ENCODE peak calls at places on chromosome 3, in ten cellular contexts. A is colonic mucosa; U is substantia nigra; N is tibial nerve; F is coronary artery; O is mammary epithelial cell; V is CD4-positive, alpha-beta memory T cell; X is heart right ventricle; S is OCI-LY7; T is PC-3. W is an unnamed sample.

GRCh38 chr3:110414851-110415250 is 656.8 kb upstream of the NECTIN3 start:
- DNase-seq in X (no peak), T (peak), U (no peak), O (peak), A (no peak), S (no peak), V (no peak), N (no peak), F (no peak), W (no peak)

GRCh38 chr3:64685800-64686445 is 1.9 kb downstream of the ADAMTS9 start:
- DNase-seq in U (peak), S (no peak), A (peak), X (peak), T (no peak), V (no peak), N (peak), O (peak), F (peak), W (peak)

GRCh38 chr3:188351648-188352047 is 197.7 kb downstream of the LPP start:
- DNase-seq in A (no peak), O (no peak), S (no peak), T (no peak), V (no peak), F (no peak), X (no peak), N (no peak), U (no peak), W (no peak)

GRCh38 chr3:96266395-96267187 is 547.8 kb upstream of the EPHA6 start:
- DNase-seq in V (no peak), F (no peak), S (no peak), X (no peak), O (peak), A (no peak), U (no peak), T (peak), N (no peak), W (no peak)

GRCh38 chr3:101325393-101326134 is 5.2 kb upstream of the IMPG2 start:
- DNase-seq in F (no peak), U (no peak), V (no peak), O (no peak), A (no peak), X (no peak), N (no peak), T (no peak), S (no peak), W (no peak)

GRCh38 chr3:42836545-42837123 is 27.4 kb downstream of the ACKR2 start:
- DNase-seq in A (no peak), U (no peak), T (no peak), F (no peak), V (no peak), N (no peak), X (no peak), S (no peak), O (no peak), W (no peak)

GRCh38 chr3:139427283-139428060 is 38.0 kb upstream of the COPB2 start:
- DNase-seq in N (peak), U (peak), F (no peak), V (peak), X (no peak), T (peak), S (peak), A (no peak), O (peak), W (peak)

GRCh38 chr3:89446593-89446992 is 339.2 kb downstream of the EPHA3 start:
- DNase-seq in A (no peak), T (no peak), N (no peak), F (no peak), O (no peak), V (no peak), X (no peak), S (no peak), U (no peak), W (no peak)

GRCh38 chr3:77079988-77080585 is 40.2 kb downstream of the ROBO2 start:
- DNase-seq in N (no peak), T (no peak), V (no peak), U (no peak), A (no peak), F (no peak), X (no peak), O (no peak), S (no peak), W (no peak)

GRCh38 chr3:4986611-4987373 is 7.6 kb downstream of the BHLHE40 start:
- DNase-seq in U (peak), V (peak), S (no peak), O (peak), N (peak), T (peak), X (peak), F (peak), A (peak), W (peak)

GRCh38 chr3:37809846-37810447 is 51.7 kb upstream of the CTDSPL start:
- DNase-seq in F (no peak), V (no peak), A (no peak), N (no peak), T (no peak), U (no peak), X (no peak), S (no peak), O (no peak), W (no peak)

GRCh38 chr3:133437391-133438093 is 37.7 kb downstream of the BFSP2 start:
- DNase-seq in O (no peak), T (no peak), V (no peak), F (no peak), X (no peak), S (no peak), A (no peak), U (no peak), N (peak), W (no peak)

GRCh38 chr3:57079221-57079831 is 18.9 kb downstream of the SPATA12 start:
- DNase-seq in F (no peak), S (peak), N (peak), T (peak), V (no peak), A (peak), O (peak), X (peak), U (no peak), W (peak)

GRCh38 chr3:49616061-49616460 is 58.1 kb upstream of the APEH start:
- DNase-seq in V (no peak), U (no peak), X (no peak), S (no peak), N (no peak), T (no peak), O (no peak), F (no peak), A (no peak), W (no peak)

GRCh38 chr3:104908761-104909160 is 457.9 kb upstream of the ALCAM start:
- DNase-seq in A (no peak), U (no peak), N (no peak), V (no peak), F (no peak), X (no peak), T (peak), O (peak), S (no peak), W (no peak)

DNA sequence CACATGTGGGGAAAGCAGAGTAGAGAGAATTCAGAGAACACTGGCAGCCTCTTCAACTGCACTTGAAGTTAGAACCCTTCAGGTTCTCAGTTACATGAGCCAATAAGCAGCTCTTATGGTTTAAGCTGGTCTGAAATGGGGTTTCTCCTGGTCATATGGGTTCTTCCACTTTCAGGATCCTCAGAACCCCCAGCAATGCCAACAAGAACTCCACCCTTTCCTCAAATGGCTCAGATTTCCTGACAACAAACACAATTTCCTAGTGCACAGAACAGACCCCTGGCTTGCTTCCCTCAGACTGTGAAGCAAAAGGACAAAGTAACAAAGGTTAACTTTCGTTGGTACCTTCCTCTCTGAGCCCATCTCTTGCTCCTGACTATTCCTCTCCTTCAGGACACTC is 23.9 kb upstream of the FRMD4B start:
- DNase-seq in O (no peak), X (no peak), T (no peak), A (no peak), N (no peak), F (no peak), V (no peak), S (no peak), U (no peak), W (no peak)
- H3K27ac ChIP-seq in O (peak), X (peak), T (no peak), A (no peak), N (no peak), F (no peak), V (no peak), S (no peak), U (peak), W (no peak)

GRCh38 chr3:155835341-155836071 is 18.7 kb downstream of the SLC33A1 start:
- DNase-seq in A (no peak), O (no peak), N (no peak), S (no peak), F (no peak), T (no peak), X (no peak), U (no peak), V (no peak), W (no peak)
- H3K27ac ChIP-seq in A (no peak), O (no peak), N (no peak), S (no peak), F (no peak), T (no peak), X (no peak), U (no peak), V (no peak), W (no peak)

GRCh38 chr3:27285668-27286067 is 83.5 kb downstream of the NEK10 start:
- DNase-seq in A (no peak), T (no peak), N (no peak), F (no peak), O (no peak), V (no peak), S (no peak), X (no peak), U (no peak), W (no peak)

GRCh38 chr3:27287052-27287451 is 82.1 kb downstream of the NEK10 start:
- DNase-seq in X (no peak), U (no peak), F (no peak), V (no peak), S (no peak), N (no peak), T (no peak), A (no peak), O (no peak), W (peak)

GRCh38 chr3:27293954-27294353 is 75.2 kb downstream of the NEK10 start:
- DNase-seq in O (no peak), S (no peak), U (no peak), V (no peak), X (no peak), F (no peak), N (no peak), T (peak), A (no peak), W (no peak)

GRCh38 chr3:27290760-27291159 is 78.4 kb downstream of the NEK10 start:
- DNase-seq in O (no peak), N (no peak), T (no peak), V (no peak), F (no peak), S (no peak), A (no peak), X (no peak), U (no peak), W (no peak)

DNA sequence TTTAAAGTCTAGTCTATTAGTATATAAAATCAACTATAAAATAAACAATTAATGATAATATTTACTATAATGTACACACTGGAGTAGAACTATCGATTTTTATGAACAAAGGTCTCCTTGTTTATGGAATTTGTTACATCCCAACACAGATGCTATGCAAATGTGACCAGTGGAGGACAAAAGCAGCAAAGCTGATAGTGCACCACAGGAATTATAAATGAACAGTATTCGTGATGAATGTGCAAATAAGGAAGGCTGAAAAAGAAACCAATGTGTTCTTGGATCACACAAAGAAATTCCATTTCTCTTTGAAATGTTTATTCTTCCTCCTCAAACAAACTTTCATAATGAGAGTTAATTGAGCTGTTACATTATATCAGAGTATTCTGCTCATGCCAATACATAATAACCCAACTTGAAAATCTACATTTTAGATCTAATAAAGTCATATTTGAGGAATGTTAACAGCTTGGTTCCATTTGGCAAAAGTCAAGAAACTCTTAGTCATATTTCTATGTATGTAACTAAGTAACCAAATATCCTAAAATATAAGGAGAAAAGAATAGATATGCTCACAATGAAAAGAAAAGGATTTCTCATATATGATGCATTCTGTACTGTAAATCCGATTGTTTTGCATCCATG is 79.3 kb downstream of the NEK10 start:
- DNase-seq in T (peak), O (no peak), F (no peak), N (no peak), A (no peak), U (no peak), S (no peak), X (no peak), V (no peak), W (no peak)
- H3K27ac ChIP-seq in T (peak), O (no peak), F (no peak), N (no peak), A (no peak), U (no peak), S (no peak), X (no peak), V (no peak), W (no peak)

DNA sequence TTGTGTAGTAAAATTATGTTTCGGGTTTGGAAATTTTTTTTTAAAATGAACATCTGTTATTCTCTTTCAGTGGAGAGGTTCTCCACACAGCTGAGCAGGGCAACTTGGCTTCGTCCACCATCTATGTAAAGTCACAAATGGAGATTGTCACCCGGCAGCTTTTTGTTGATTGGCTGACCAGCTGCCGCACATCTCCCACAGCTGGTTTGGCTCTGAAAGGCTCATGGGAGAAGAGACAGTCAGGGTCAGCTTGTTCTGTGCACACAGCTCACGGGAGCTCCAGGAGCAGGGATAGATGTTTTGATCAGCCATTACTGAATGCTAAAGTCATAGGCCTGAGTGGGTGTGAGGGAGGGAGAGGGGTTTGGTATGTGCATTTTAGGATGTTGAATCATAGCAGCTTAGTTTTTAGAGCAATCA is 12.9 kb upstream of the CCDC80 start:
- DNase-seq in S (no peak), V (no peak), O (peak), A (no peak), X (peak), U (no peak), T (peak), N (no peak), F (no peak), W (no peak)
- H3K27ac ChIP-seq in S (no peak), V (no peak), O (peak), A (no peak), X (peak), U (no peak), T (peak), N (no peak), F (peak), W (no peak)

GRCh38 chr3:53288214-53288613 is 32.4 kb upstream of the TKT start:
- DNase-seq in V (no peak), S (no peak), X (no peak), T (no peak), U (no peak), O (no peak), A (no peak), N (no peak), F (no peak), W (no peak)

GRCh38 chr3:53282581-53282980 is 26.8 kb upstream of the TKT start:
- DNase-seq in U (no peak), V (no peak), O (no peak), N (no peak), S (no peak), T (no peak), X (no peak), F (no peak), A (no peak), W (no peak)

GRCh38 chr3:53286727-53287412 is 31.0 kb upstream of the TKT start:
- DNase-seq in F (no peak), A (no peak), U (peak), T (no peak), N (no peak), O (no peak), S (no peak), V (no peak), X (no peak), W (peak)

DNA sequence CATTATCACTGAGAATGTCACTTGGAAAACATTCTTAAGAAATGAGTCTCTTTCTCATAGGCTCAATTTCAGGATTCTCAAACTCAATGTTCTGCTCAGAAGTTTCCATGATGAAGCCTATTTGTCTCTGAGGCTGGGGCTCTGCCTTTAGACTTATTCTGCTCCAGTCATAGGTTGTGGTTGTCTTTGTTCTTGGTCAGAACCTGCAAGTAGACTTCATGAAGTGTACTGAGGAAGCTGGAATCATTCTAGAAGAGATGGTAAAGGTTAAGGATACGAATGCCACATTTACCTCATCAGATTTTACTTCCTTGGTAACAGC is 31.6 kb upstream of the TKT start:
- DNase-seq in O (no peak), X (no peak), A (no peak), S (no peak), U (no peak), V (no peak), T (no peak), N (no peak), F (no peak), W (no peak)
- H3K27ac ChIP-seq in O (no peak), X (no peak), A (no peak), S (no peak), U (no peak), V (no peak), T (no peak), N (peak), F (no peak), W (peak)

GRCh38 chr3:136281966-136282554 is 31.9 kb downstream of the PCCB start:
- DNase-seq in T (no peak), X (no peak), A (no peak), U (no peak), V (no peak), S (peak), O (no peak), F (no peak), N (no peak), W (no peak)
- H3K27ac ChIP-seq in T (no peak), X (no peak), A (no peak), U (no peak), V (no peak), S (peak), O (no peak), F (no peak), N (no peak), W (no peak)